ENCODE peak calls at places on chromosome 3, in ten cellular contexts. S is CD8-positive, alpha-beta memory T cell; T is lung; D is CD8-positive, alpha-beta T cell; Y is endodermal cell; M is psoas muscle; F is tibial nerve; I is neuronal stem cell; O is transverse colon; L is mesendoderm. V is an unnamed sample.

GRCh38 chr3:20846792-20847191 is 660.8 kb upstream of the SGO1 start:
- DNase-seq in S (no peak), T (no peak), D (no peak), Y (no peak), M (no peak), F (no peak), I (no peak), O (no peak), L (no peak), V (no peak)

GRCh38 chr3:159604151-159604581 is 384.5 kb upstream of the IL12A start:
- DNase-seq in S (no peak), T (no peak), D (no peak), Y (no peak), M (no peak), F (no peak), I (no peak), O (no peak), L (no peak), V (no peak)

GRCh38 chr3:53730565-53730964 is 115.7 kb downstream of the CHDH start:
- DNase-seq in S (no peak), T (no peak), D (no peak), Y (no peak), M (peak; percentile 23), F (no peak), I (no peak), O (no peak), L (no peak), V (no peak)

GRCh38 chr3:101266566-101266965 is 53.8 kb downstream of the IMPG2 start:
- DNase-seq in S (no peak), T (no peak), D (no peak), Y (peak; percentile 39), M (no peak), F (no peak), I (no peak), O (no peak), L (peak; percentile 27), V (no peak)

GRCh38 chr3:51156147-51156546 is 228.9 kb upstream of the MANF start:
- DNase-seq in S (no peak), T (no peak), D (no peak), Y (no peak), M (no peak), F (no peak), I (peak; percentile 77), O (no peak), L (no peak), V (no peak)

GRCh38 chr3:107765524-107765923 is 242.8 kb downstream of the BBX start:
- DNase-seq in S (no peak), T (no peak), D (no peak), Y (peak; percentile 54), M (no peak), F (no peak), I (no peak), O (no peak), L (no peak), V (no peak)

GRCh38 chr3:11477286-11477935 is 166.3 kb downstream of the VGLL4 start:
- DNase-seq in S (no peak), T (no peak), D (no peak), Y (no peak), M (no peak), F (no peak), I (no peak), O (no peak), L (peak; percentile 53), V (no peak)

GRCh38 chr3:151838574-151839312 is 24.8 kb downstream of the AADAC start:
- DNase-seq in S (no peak), T (peak; percentile 46), D (no peak), Y (peak; percentile 64), M (no peak), F (no peak), I (peak; percentile 54), O (peak; percentile 43), L (peak; percentile 87), V (no peak)

GRCh38 chr3:41318520-41318919 is 119.2 kb downstream of the CTNNB1 start:
- DNase-seq in S (no peak), T (no peak), D (no peak), Y (no peak), M (no peak), F (no peak), I (no peak), O (no peak), L (no peak), V (no peak)

GRCh38 chr3:89059201-89059600 is 48.2 kb upstream of the EPHA3 start:
- DNase-seq in S (no peak), T (no peak), D (no peak), Y (no peak), M (peak; percentile 18), F (no peak), I (no peak), O (no peak), L (no peak), V (no peak)

DNA sequence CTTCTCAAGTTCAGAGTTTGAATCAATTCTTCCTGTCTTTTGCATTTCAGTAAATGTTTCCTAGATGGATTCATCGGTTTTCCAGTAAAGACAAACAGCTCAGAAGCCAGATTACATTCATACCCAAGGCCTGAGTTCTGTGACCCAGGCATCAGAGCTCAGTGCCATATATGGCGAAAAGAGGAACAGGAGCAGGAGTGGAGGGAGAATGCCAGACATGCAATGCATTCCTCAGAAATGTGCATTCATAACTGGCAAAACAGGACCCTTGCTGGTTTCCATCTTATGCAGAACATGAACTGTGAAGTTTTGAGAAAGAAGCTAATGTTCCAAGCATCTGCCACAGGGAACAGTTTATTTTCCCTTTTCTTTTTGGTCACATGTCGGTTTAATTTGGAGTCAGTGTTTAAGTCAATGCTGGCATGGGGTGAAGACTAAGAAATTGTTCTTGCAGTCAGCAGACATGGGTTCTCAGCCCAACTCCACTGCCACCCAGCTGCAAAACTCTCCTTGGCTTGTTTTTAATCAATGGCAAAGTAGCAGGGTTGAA is 116.5 kb downstream of the LPP start:
- DNase-seq in S (no peak), T (no peak), D (no peak), Y (no peak), M (no peak), F (no peak), I (no peak), O (no peak), L (peak; percentile 63), V (no peak)
- H3K27ac ChIP-seq in S (no peak overlapping the region), T (peak overlapping the region; percentile 88), D (no peak overlapping the region), Y (peak overlapping the region; percentile 72), M (peak overlapping the region; percentile 60), F (peak overlapping the region; percentile 59), I (no peak overlapping the region), O (peak overlapping the region; percentile 90), L (peak overlapping the region; percentile 59), V (no peak overlapping the region)

GRCh38 chr3:197525706-197526105 is 30.1 kb downstream of the BDH1 start:
- DNase-seq in S (no peak), T (no peak), D (no peak), Y (peak; percentile 52), M (no peak), F (no peak), I (no peak), O (no peak), L (peak; percentile 56), V (no peak)
- H3K27ac ChIP-seq in S (no peak overlapping the region), T (no peak overlapping the region), D (no peak overlapping the region), Y (no peak overlapping the region), M (no peak overlapping the region), F (no peak overlapping the region), I (no peak overlapping the region), O (no peak overlapping the region), L (no peak overlapping the region), V (no peak overlapping the region)

DNA sequence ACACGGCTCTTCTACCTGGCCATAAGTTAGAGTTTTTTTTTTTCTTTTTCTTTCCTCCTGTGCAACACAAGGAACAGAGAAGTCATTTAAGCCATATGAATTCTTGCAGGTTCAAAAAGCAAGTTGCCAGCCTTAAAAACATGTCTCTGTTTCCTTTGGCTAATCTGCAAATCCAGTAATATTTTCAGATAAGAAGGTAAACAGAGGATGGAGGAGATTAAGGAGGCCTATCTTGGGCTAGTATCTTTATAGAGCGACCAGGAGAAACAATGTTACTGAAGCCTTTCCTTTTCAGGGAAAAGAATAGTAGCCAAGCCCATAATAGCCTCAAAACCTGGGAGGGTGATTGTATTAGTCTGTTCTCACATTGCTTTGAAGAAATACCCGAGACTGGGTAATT is 20.9 kb upstream of the LMCD1 start:
- DNase-seq in S (no peak), T (no peak), D (no peak), Y (no peak), M (no peak), F (no peak), I (no peak), O (no peak), L (no peak), V (no peak)
- H3K27ac ChIP-seq in S (no peak overlapping the region), T (no peak overlapping the region), D (no peak overlapping the region), Y (no peak overlapping the region), M (no peak overlapping the region), F (no peak overlapping the region), I (no peak overlapping the region), O (no peak overlapping the region), L (peak overlapping the region; percentile 76), V (no peak overlapping the region)

GRCh38 chr3:141442914-141443313 is 43.9 kb upstream of the RASA2 start:
- DNase-seq in S (no peak), T (no peak), D (no peak), Y (no peak), M (no peak), F (no peak), I (no peak), O (no peak), L (no peak), V (no peak)

GRCh38 chr3:141439589-141439988 is 47.2 kb upstream of the RASA2 start:
- DNase-seq in S (no peak), T (no peak), D (no peak), Y (no peak), M (no peak), F (no peak), I (no peak), O (no peak), L (no peak), V (no peak)

GRCh38 chr3:141440942-141441341 is 45.9 kb upstream of the RASA2 start:
- DNase-seq in S (no peak), T (no peak), D (no peak), Y (no peak), M (no peak), F (no peak), I (no peak), O (no peak), L (no peak), V (no peak)

GRCh38 chr3:141442421-141442820 is 44.4 kb upstream of the RASA2 start:
- DNase-seq in S (no peak), T (no peak), D (no peak), Y (no peak), M (no peak), F (no peak), I (no peak), O (no peak), L (no peak), V (no peak)

DNA sequence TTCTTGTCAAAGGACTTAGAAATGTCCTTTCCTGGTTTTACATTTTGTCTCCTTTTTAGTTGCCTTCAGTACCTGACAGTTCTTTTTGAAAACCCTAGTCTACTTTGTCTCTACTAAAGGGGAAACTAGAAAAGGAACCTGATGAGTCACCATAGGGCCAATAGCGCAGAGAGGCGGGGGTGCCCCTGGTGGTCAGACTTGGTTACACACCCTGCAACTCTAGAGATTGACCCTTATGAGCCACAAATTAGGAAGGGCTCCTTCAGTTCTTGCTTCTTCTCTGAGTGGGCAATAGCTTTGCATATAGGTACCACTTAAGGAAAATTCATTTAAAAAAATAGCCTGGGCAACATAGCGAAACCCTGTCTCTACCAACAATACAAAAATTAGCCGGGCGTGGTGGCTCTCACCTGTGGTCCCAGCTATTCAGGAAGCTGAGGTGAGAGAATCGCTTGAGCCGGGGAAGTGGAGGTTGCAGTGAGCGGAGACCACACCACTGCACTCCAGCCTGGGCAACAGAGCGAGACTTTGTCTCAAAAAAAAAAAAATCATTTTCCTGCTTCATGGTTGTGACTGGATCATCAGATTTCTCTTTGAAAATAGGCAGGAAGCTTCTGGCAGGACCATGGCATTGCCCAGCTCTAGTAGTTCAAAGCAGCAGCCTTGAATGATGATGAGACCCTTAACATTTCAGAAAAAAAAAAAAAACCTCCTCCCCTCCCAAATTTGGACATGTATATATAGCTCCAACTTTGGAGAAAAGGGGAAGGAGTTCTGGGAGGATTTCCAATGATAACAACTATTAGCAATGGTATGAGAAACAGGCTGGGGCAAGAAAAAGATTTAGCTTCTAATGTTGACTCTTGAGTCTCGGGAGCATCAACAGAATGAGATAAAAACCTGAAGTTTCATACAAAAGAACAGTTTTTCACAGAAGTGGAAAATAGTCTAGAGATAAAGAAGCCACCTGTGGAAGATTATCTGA is 45.2 kb upstream of the RASA2 start:
- DNase-seq in S (peak; percentile 82), T (peak; percentile 68), D (peak; percentile 73), Y (peak; percentile 91), M (peak; percentile 76), F (peak; percentile 59), I (peak; percentile 30), O (peak; percentile 69), L (peak; percentile 75), V (no peak)
- H3K27ac ChIP-seq in S (no peak overlapping the region), T (peak overlapping the region; percentile 78), D (no peak overlapping the region), Y (no peak overlapping the region), M (peak overlapping the region; percentile 64), F (peak overlapping the region; percentile 31), I (no peak overlapping the region), O (peak overlapping the region; percentile 79), L (no peak overlapping the region), V (peak overlapping the region; percentile 39)

V was measured in caudate nucleus.